ENCODE peak calls at places on chromosome 5, in four cellular contexts. H is IMR-90, L is A549, R is K562. X is an unnamed sample.

GRCh38 chr5:15598294-15598902 is 98.4 kb downstream of the FBXL7 start:
- DNase-seq in H (no peak), L (peak), R (peak), X (no peak)

GRCh38 chr5:175214152-175214551 is 229.8 kb downstream of the DRD1 start:
- DNase-seq in L (peak), R (no peak), H (peak), X (no peak)

GRCh38 chr5:149605998-149606721 is 24.9 kb downstream of the ARHGEF37 start:
- DNase-seq in H (peak), L (peak), R (peak), X (peak)

GRCh38 chr5:170640731-170641588 is 137.1 kb downstream of the KCNIP1 start:
- DNase-seq in L (no peak), H (no peak), R (no peak), X (no peak)

GRCh38 chr5:127029513-127030258 is 672 bp downstream of the MARCHF3 start:
- DNase-seq in H (peak), L (peak), R (peak), X (no peak)

GRCh38 chr5:25028994-25029393 is 384.2 kb upstream of the CDH10 start:
- DNase-seq in L (no peak), H (no peak), R (no peak), X (no peak)

GRCh38 chr5:53378590-53379247 is 101.7 kb upstream of the FST start:
- DNase-seq in R (no peak), L (no peak), H (peak), X (no peak)

GRCh38 chr5:124774002-124774318 is 27.5 kb upstream of the ZNF608 start:
- DNase-seq in L (no peak), R (no peak), H (no peak), X (no peak)

GRCh38 chr5:4188704-4189103 is 593.1 kb downstream of the IRX1 start:
- DNase-seq in H (no peak), L (no peak), R (no peak), X (no peak)

GRCh38 chr5:55141945-55142690 is 17.9 kb upstream of the GPX8 start:
- DNase-seq in H (no peak), R (no peak), L (no peak), X (no peak)

GRCh38 chr5:178667109-178667508 is 40.3 kb upstream of the CLK4 start:
- DNase-seq in L (no peak), R (no peak), H (no peak), X (no peak)

GRCh38 chr5:178675922-178676321 is 49.1 kb upstream of the CLK4 start:
- DNase-seq in H (no peak), R (no peak), L (no peak), X (no peak)

GRCh38 chr5:14292766-14293165 is 149.6 kb downstream of the TRIO start:
- DNase-seq in L (no peak), R (no peak), H (no peak), X (no peak)

GRCh38 chr5:68817696-68818695 is 275.8 kb upstream of the SLC30A5 start:
- DNase-seq in H (no peak), L (no peak), R (no peak), X (no peak)

GRCh38 chr5:181207214-181207959 is 2.4 kb upstream of the TRIM7 start:
- DNase-seq in H (peak), L (peak), R (no peak), X (no peak)

GRCh38 chr5:1703352-1704050 is 96.1 kb downstream of the MRPL36 start:
- DNase-seq in L (no peak), H (no peak), R (no peak), X (no peak)

GRCh38 chr5:172503925-172504730 is 49.8 kb upstream of the SH3PXD2B start:
- DNase-seq in L (no peak), R (no peak), H (no peak), X (no peak)

GRCh38 chr5:55327281-55327680 is 19.5 kb downstream of the MTREX start:
- DNase-seq in H (no peak), L (no peak), R (no peak), X (no peak)

DNA sequence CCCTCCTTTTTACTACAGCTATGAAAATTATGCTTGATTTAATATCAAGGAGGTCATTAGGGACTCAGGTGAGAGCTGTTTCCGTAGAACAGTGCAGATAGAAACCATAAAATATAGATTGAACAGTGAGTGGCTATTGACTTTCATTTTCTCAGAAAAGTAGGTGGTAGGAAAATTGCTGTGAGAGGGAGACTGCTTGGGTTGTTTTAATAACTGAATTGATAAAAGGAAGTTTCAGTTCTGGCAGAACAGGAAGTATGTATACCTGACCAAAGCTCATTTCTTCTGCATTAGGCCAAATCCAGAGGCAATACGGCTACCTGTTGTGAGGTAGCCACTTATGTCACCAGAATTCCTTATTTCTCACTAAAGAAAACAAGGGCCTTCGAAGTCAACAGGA is 761.7 kb upstream of the ARRDC3 start:
- DNase-seq in L (no peak), R (no peak), H (no peak), X (no peak)
- TF ChIP-seq ELK1 in L (no peak), R (no peak), H (no peak), X (no peak)

GRCh38 chr5:143527808-143528207 is 124.3 kb upstream of the NR3C1 start:
- DNase-seq in L (no peak), R (no peak), H (peak), X (no peak)
- TF ChIP-seq ELK1 in L (no peak), R (no peak), H (no peak), X (no peak)

DNA sequence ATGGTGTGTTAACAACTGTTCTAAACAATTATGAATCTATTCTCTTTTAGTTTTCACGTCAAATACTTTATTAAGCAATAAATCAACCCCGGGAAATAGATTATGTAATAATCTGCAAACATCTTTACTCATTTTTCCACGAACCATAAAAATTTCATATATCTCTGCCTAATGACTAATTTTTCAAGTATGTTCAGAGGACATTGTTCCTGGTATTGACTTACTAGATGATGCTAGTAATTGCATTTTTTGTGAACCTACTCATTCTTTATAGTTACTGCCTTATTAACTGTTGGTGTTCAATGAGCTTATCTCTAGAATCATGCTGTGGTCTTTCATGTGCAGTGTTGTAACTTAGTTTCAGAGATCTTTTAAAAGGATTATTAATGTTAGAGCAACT is 41.1 kb upstream of the FBN2 start:
- DNase-seq in H (peak), L (peak), R (no peak), X (no peak)
- TF ChIP-seq ELK1 in H (no peak), L (no peak), R (no peak), X (no peak)

GRCh38 chr5:83562207-83562606 is 90.7 kb downstream of the VCAN start:
- DNase-seq in L (no peak), H (no peak), R (no peak), X (no peak)
- TF ChIP-seq ELK1 in L (no peak), H (no peak), R (no peak), X (no peak)

GRCh38 chr5:39518516-39518915 is 93.7 kb upstream of the DAB2 start:
- DNase-seq in R (no peak), H (peak), L (peak), X (no peak)

GRCh38 chr5:39517800-39518199 is 93.0 kb upstream of the DAB2 start:
- DNase-seq in R (no peak), H (peak), L (peak), X (no peak)

GRCh38 chr5:39513236-39513635 is 88.5 kb upstream of the DAB2 start:
- DNase-seq in L (peak), H (peak), R (no peak), X (no peak)
- TF ChIP-seq ELK1 in L (no peak), H (no peak), R (no peak), X (no peak)

DNA sequence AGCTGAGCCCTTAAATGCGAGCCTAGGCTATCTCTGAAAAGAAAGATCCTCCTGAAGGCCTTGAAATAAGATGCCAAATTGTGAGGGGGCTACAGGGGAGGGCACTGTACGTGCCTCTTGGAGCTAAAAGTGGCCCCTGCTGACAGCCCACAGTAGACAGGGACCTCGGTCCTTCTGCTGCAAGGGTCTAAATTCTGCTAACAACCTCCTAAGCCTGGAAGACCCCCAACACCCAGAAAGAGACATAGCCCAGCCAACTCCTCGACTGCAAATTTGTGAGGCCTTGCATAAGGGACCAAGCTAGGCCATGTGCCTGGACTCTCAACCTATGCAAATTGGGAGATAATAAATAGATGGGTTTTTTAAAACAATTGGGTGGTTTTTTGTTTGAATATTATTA is 54.7 kb downstream of the UBE2QL1 start:
- DNase-seq in L (no peak), R (no peak), H (no peak), X (no peak)
- TF ChIP-seq ELK1 in L (no peak), R (no peak), H (no peak), X (no peak)

DNA sequence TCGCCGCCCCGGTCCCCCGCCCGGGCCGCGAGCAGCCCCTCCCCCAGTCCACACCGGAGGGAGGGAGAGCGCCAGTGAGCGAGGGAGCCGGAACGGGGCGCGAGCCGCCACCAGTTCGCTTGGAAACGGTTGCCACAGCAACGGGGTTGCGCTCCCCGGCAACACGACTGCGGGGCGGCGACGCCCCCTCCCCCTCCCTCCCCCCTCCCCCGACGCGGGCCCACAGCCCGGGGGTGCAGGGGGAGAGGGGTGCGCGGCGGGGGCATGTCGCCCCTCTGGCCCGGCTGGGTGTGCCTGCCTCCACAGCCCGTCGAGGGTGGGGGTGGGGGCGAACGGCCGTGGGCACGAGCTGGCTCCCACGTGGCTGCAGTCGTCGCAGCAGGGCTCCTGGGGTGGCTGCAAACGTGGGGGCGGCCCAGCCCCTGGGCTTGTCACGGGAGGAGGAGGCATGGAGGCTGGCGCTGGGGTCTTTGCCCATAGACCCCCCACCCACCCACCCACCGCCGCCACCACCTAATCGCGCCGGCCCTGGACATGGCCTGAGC is 524 bp downstream of the PRR7 start:
- DNase-seq in H (peak), L (peak), R (peak), X (no peak)
- TF ChIP-seq ELK1 in H (no peak), L (no peak), R (no peak), X (no peak)